ENCODE peak calls at places on chromosomes 6 and 20, in eight cellular contexts. I, K, P, H, V, R, Z and B are unnamed samples.

GRCh38 chr20:37904008-37904675 is 1.2 kb downstream of the VSTM2L start:
- ATAC-seq in Z (no peak), K (no peak), R (no peak), H (no peak), I (no peak), P (no peak), V (no peak), B (no peak)

GRCh38 chr6:45001663-45002062 is 326.5 kb upstream of the RUNX2 start:
- ATAC-seq in V (no peak), K (no peak), I (no peak), P (no peak), Z (peak; percentile 79), R (peak; percentile 90), H (peak; percentile 96), B (peak; percentile 59)

GRCh38 chr6:15023448-15023847 is 222.4 kb upstream of the JARID2 start:
- ATAC-seq in V (no peak), P (no peak), Z (peak; percentile 79), I (no peak), H (peak; percentile 99), R (peak; percentile 61), K (peak; percentile 77), B (peak; percentile 94)

GRCh38 chr20:35260426-35260825 is 17.5 kb downstream of the MMP24OS start:
- ATAC-seq in I (no peak), R (no peak), K (no peak), Z (no peak), V (no peak), P (no peak), H (no peak), B (no peak)

GRCh38 chr6:33854572-33855030 is 50.8 kb upstream of the MLN start:
- ATAC-seq in Z (no peak), H (no peak), P (no peak), R (no peak), V (no peak), I (no peak), K (no peak), B (no peak)

GRCh38 chr6:166496460-166496859 is 90.0 kb downstream of the RAMACL start:
- ATAC-seq in Z (no peak), V (no peak), I (no peak), H (no peak), P (no peak), K (no peak), R (no peak), B (no peak)

GRCh38 chr6:157941101-157941863 is 40.4 kb upstream of the SYNJ2 start:
- ATAC-seq in R (no peak), K (no peak), Z (no peak), I (no peak), P (no peak), V (no peak), H (no peak), B (no peak)

GRCh38 chr6:156016186-156016976 is 560.7 kb upstream of the NOX3 start:
- ATAC-seq in K (no peak), V (no peak), R (no peak), H (no peak), P (no peak), I (no peak), Z (no peak), B (no peak)

GRCh38 chr20:1943267-1944002 is 48.2 kb downstream of the SIRPA start:
- ATAC-seq in V (peak; percentile 41), I (peak; percentile 27), R (no peak), Z (no peak), P (peak; percentile 83), K (no peak), H (no peak), B (no peak)

GRCh38 chr6:41637179-41638001 is 878 bp upstream of the MDFI start:
- ATAC-seq in H (no peak), V (peak; percentile 22), I (peak; percentile 24), R (no peak), P (no peak), K (no peak), Z (no peak), B (no peak)

GRCh38 chr6:45982280-45983036 is 33.2 kb downstream of the CLIC5 start:
- ATAC-seq in P (no peak), V (no peak), I (no peak), K (no peak), R (no peak), H (no peak), Z (no peak), B (no peak)

GRCh38 chr6:112571486-112571885 is 224.4 kb downstream of the RFPL4B start:
- ATAC-seq in P (no peak), H (no peak), I (peak; percentile 77), K (no peak), V (no peak), Z (no peak), R (no peak), B (no peak)

GRCh38 chr6:162387723-162388382 is 339.7 kb downstream of the PRKN start:
- ATAC-seq in H (no peak), I (no peak), V (no peak), P (no peak), K (no peak), Z (no peak), R (no peak), B (no peak)

GRCh38 chr6:2035046-2035445 is 210.4 kb downstream of the GMDS start:
- ATAC-seq in P (no peak), I (no peak), R (no peak), K (no peak), Z (no peak), V (no peak), H (no peak), B (no peak)

GRCh38 chr20:58466729-58467571 is 48.2 kb downstream of the APCDD1L start:
- ATAC-seq in I (no peak), K (no peak), H (no peak), V (no peak), R (no peak), P (no peak), Z (no peak), B (peak; percentile 40)

GRCh38 chr6:113818528-113818927 is 38.6 kb upstream of the MARCKS start:
- ATAC-seq in K (no peak), P (no peak), H (no peak), R (no peak), Z (no peak), V (no peak), I (peak; percentile 33), B (no peak)

GRCh38 chr6:39341942-39342341 is 19.4 kb upstream of the KCNK16 start:
- ATAC-seq in H (no peak), R (no peak), Z (no peak), V (no peak), K (no peak), P (no peak), I (no peak), B (no peak)

GRCh38 chr6:161273356-161273751 is 507 bp downstream of the AGPAT4 start:
- ATAC-seq in V (no peak), P (peak; percentile 12), K (peak; percentile 22), Z (peak; percentile 43), I (peak; percentile 39), R (peak; percentile 19), H (peak; percentile 21), B (peak; percentile 22)

GRCh38 chr6:136012948-136013347 is 161.4 kb downstream of the PDE7B start:
- ATAC-seq in V (no peak), H (no peak), I (no peak), Z (no peak), P (no peak), R (no peak), K (no peak), B (no peak)

GRCh38 chr6:128483472-128484135 is 36.8 kb downstream of the PTPRK start:
- ATAC-seq in P (no peak), I (no peak), Z (no peak), V (no peak), R (no peak), H (no peak), K (no peak), B (no peak)

GRCh38 chr20:38673731-38674177 is 50.5 kb upstream of the SLC32A1 start:
- ATAC-seq in K (no peak), I (peak; percentile 18), V (peak; percentile 34), P (no peak), Z (peak; percentile 27), H (peak; percentile 51), R (peak; percentile 4), B (peak; percentile 5)

GRCh38 chr6:141050470-141050869 is 1082.3 kb upstream of the GJE1 start:
- ATAC-seq in R (no peak), K (no peak), P (no peak), Z (no peak), I (peak; percentile 21), H (no peak), V (no peak), B (no peak)

GRCh38 chr6:1526689-1527088 is 83.0 kb upstream of the FOXC1 start:
- ATAC-seq in I (peak; percentile 4), R (no peak), K (no peak), Z (no peak), P (no peak), H (no peak), V (no peak), B (no peak)

GRCh38 chr6:31094389-31094881 is 17.9 kb downstream of the C6orf15 start:
- ATAC-seq in R (peak; percentile 77), H (peak; percentile 64), V (peak; percentile 46), I (peak; percentile 35), K (peak; percentile 45), P (no peak), Z (peak; percentile 85), B (peak; percentile 61)

GRCh38 chr6:142874676-142875075 is 70.3 kb downstream of the HIVEP2 start:
- ATAC-seq in V (no peak), P (no peak), R (no peak), I (no peak), H (peak; percentile 27), Z (no peak), K (no peak), B (no peak)

GRCh38 chr6:47434372-47435253 is 43.0 kb upstream of the CD2AP start:
- ATAC-seq in V (no peak), K (no peak), H (no peak), P (no peak), I (peak; percentile 55), R (no peak), Z (no peak), B (no peak)

GRCh38 chr6:2713473-2714358 is 37.0 kb downstream of the MYLK4 start:
- ATAC-seq in I (peak; percentile 24), R (no peak), Z (no peak), K (no peak), V (peak; percentile 36), H (no peak), P (no peak), B (no peak)

GRCh38 chr20:19589731-19590362 is 168.2 kb upstream of the RIN2 start:
- ATAC-seq in V (no peak), I (no peak), Z (no peak), P (no peak), R (no peak), H (no peak), K (no peak), B (no peak)

GRCh38 chr20:55252525-55252924 is 752.8 kb downstream of the CBLN4 start:
- ATAC-seq in P (no peak), K (no peak), H (no peak), R (no peak), I (no peak), Z (no peak), V (no peak), B (no peak)

GRCh38 chr6:132166670-132167069 is 215.5 kb upstream of the CCN2 start:
- ATAC-seq in R (no peak), H (no peak), I (no peak), K (no peak), P (no peak), V (no peak), Z (no peak), B (no peak)

GRCh38 chr20:48285656-48286055 is 500.4 kb upstream of the SULF2 start:
- ATAC-seq in K (no peak), V (no peak), R (no peak), Z (no peak), H (no peak), P (no peak), I (peak; percentile 14), B (no peak)